ENCODE peak calls at places on chromosome 15, in five cellular contexts. One of them, this sample, is unnamed.

GRCh38 chr15:72824781-72825180 is 41.2 kb upstream of the ADPGK start:
- DNase-seq in sigmoid colon: no peak
- DNase-seq in nephron progenitor cell: no peak
- DNase-seq in endodermal cell: no peak
- DNase-seq in breast epithelium: no peak
- DNase-seq in this sample: no peak

GRCh38 chr15:70517194-70517590 is 246.2 kb downstream of the UACA start:
- DNase-seq in endodermal cell: no peak
- DNase-seq in breast epithelium: no peak
- DNase-seq in sigmoid colon: no peak
- DNase-seq in nephron progenitor cell: no peak
- DNase-seq in this sample: no peak

GRCh38 chr15:38905634-38906033 is 341.0 kb upstream of the RASGRP1 start:
- DNase-seq in nephron progenitor cell: no peak
- DNase-seq in sigmoid colon: no peak
- DNase-seq in breast epithelium: no peak
- DNase-seq in endodermal cell: no peak
- DNase-seq in this sample: no peak

GRCh38 chr15:44720460-44721185 is 9.3 kb downstream of the B2M start:
- DNase-seq in breast epithelium: no peak
- DNase-seq in nephron progenitor cell: no peak
- DNase-seq in sigmoid colon: no peak
- DNase-seq in endodermal cell: no peak
- DNase-seq in this sample: no peak

GRCh38 chr15:38090223-38090622 is 155.8 kb downstream of the TMCO5A start:
- DNase-seq in nephron progenitor cell: no peak
- DNase-seq in sigmoid colon: no peak
- DNase-seq in breast epithelium: no peak
- DNase-seq in endodermal cell: no peak
- DNase-seq in this sample: no peak

GRCh38 chr15:90870354-90871096 is 2.1 kb downstream of the FURIN start:
- DNase-seq in sigmoid colon: no peak
- DNase-seq in nephron progenitor cell: no peak
- DNase-seq in endodermal cell: peak
- DNase-seq in breast epithelium: no peak
- DNase-seq in this sample: no peak

GRCh38 chr15:42063122-42063848 is 31.1 kb downstream of the PLA2G4D start:
- DNase-seq in sigmoid colon: no peak
- DNase-seq in nephron progenitor cell: no peak
- DNase-seq in breast epithelium: peak
- DNase-seq in endodermal cell: no peak
- DNase-seq in this sample: no peak

GRCh38 chr15:82043130-82043673 is 2.6 kb downstream of the MEX3B start:
- DNase-seq in sigmoid colon: peak
- DNase-seq in endodermal cell: peak
- DNase-seq in nephron progenitor cell: no peak
- DNase-seq in breast epithelium: no peak
- DNase-seq in this sample: peak

GRCh38 chr15:31080618-31081017 is 20.9 kb downstream of the TRPM1 start:
- DNase-seq in nephron progenitor cell: peak
- DNase-seq in breast epithelium: no peak
- DNase-seq in sigmoid colon: peak
- DNase-seq in endodermal cell: peak
- DNase-seq in this sample: no peak

GRCh38 chr15:99961011-99961441 is 227.8 kb upstream of the LYSMD4 start:
- DNase-seq in endodermal cell: peak
- DNase-seq in nephron progenitor cell: no peak
- DNase-seq in sigmoid colon: peak
- DNase-seq in breast epithelium: no peak
- DNase-seq in this sample: peak
- TF ChIP-seq CTCF in endodermal cell: peak
- TF ChIP-seq CTCF in nephron progenitor cell: no peak
- TF ChIP-seq CTCF in sigmoid colon: no peak
- TF ChIP-seq CTCF in breast epithelium: no peak
- TF ChIP-seq CTCF in this sample: peak

GRCh38 chr15:97806731-97807130 is 153.8 kb upstream of the ARRDC4 start:
- DNase-seq in endodermal cell: no peak
- DNase-seq in breast epithelium: no peak
- DNase-seq in sigmoid colon: no peak
- DNase-seq in nephron progenitor cell: peak
- DNase-seq in this sample: no peak
- TF ChIP-seq CTCF in endodermal cell: no peak
- TF ChIP-seq CTCF in breast epithelium: no peak
- TF ChIP-seq CTCF in sigmoid colon: no peak
- TF ChIP-seq CTCF in nephron progenitor cell: no peak
- TF ChIP-seq CTCF in this sample: no peak

GRCh38 chr15:94069834-94070233 is 161.5 kb upstream of the MCTP2 start:
- DNase-seq in endodermal cell: no peak
- DNase-seq in sigmoid colon: no peak
- DNase-seq in nephron progenitor cell: no peak
- DNase-seq in breast epithelium: no peak
- DNase-seq in this sample: no peak
- TF ChIP-seq CTCF in endodermal cell: no peak
- TF ChIP-seq CTCF in sigmoid colon: no peak
- TF ChIP-seq CTCF in nephron progenitor cell: no peak
- TF ChIP-seq CTCF in breast epithelium: no peak
- TF ChIP-seq CTCF in this sample: no peak

GRCh38 chr15:40192942-40193341 is 32.1 kb downstream of the BUB1B start:
- DNase-seq in endodermal cell: no peak
- DNase-seq in nephron progenitor cell: no peak
- DNase-seq in sigmoid colon: no peak
- DNase-seq in breast epithelium: no peak
- DNase-seq in this sample: no peak
- TF ChIP-seq CTCF in endodermal cell: no peak
- TF ChIP-seq CTCF in nephron progenitor cell: no peak
- TF ChIP-seq CTCF in sigmoid colon: no peak
- TF ChIP-seq CTCF in breast epithelium: no peak
- TF ChIP-seq CTCF in this sample: no peak

GRCh38 chr15:56918046-56918906 is at the start of gene TCF12:
- DNase-seq in endodermal cell: peak
- DNase-seq in sigmoid colon: peak
- DNase-seq in breast epithelium: peak
- DNase-seq in nephron progenitor cell: peak
- DNase-seq in this sample: peak
- TF ChIP-seq CTCF in endodermal cell: peak
- TF ChIP-seq CTCF in sigmoid colon: no peak
- TF ChIP-seq CTCF in breast epithelium: no peak
- TF ChIP-seq CTCF in nephron progenitor cell: no peak
- TF ChIP-seq CTCF in this sample: peak

GRCh38 chr15:85112997-85113396 is 131.3 kb downstream of the PDE8A start:
- DNase-seq in endodermal cell: no peak
- DNase-seq in breast epithelium: no peak
- DNase-seq in sigmoid colon: no peak
- DNase-seq in nephron progenitor cell: no peak
- DNase-seq in this sample: no peak
- TF ChIP-seq CTCF in endodermal cell: no peak
- TF ChIP-seq CTCF in breast epithelium: no peak
- TF ChIP-seq CTCF in sigmoid colon: no peak
- TF ChIP-seq CTCF in nephron progenitor cell: no peak
- TF ChIP-seq CTCF in this sample: no peak

GRCh38 chr15:56886878-56887781 is 31.3 kb upstream of the TCF12 start:
- DNase-seq in breast epithelium: peak
- DNase-seq in nephron progenitor cell: peak
- DNase-seq in endodermal cell: peak
- DNase-seq in sigmoid colon: peak
- DNase-seq in this sample: peak
- TF ChIP-seq CTCF in breast epithelium: no peak
- TF ChIP-seq CTCF in nephron progenitor cell: no peak
- TF ChIP-seq CTCF in endodermal cell: no peak
- TF ChIP-seq CTCF in sigmoid colon: no peak
- TF ChIP-seq CTCF in this sample: peak